ENCODE peak calls at places on chromosomes 16 and 17, in ten cellular contexts. One of them, this sample, is unnamed.

GRCh38 chr17:40362696-40363479 is 1.6 kb downstream of the GJD3 start:
- DNase-seq in fibroblast of lung: peak; percentile 72
- DNase-seq in lower leg skin: no peak
- DNase-seq in neural progenitor cell: peak; percentile 92
- DNase-seq in fibroblast of mammary gland: peak; percentile 63
- DNase-seq in A549: peak; percentile 97
- DNase-seq in astrocyte of the cerebellum: no peak
- DNase-seq in heart right ventricle: peak; percentile 69
- DNase-seq in neuronal stem cell: peak; percentile 76
- DNase-seq in left ventricle myocardium inferior: peak; percentile 58
- DNase-seq in this sample: peak; percentile 88

GRCh38 chr17:6797718-6798351 is 21.8 kb downstream of the FBXO39 start:
- DNase-seq in fibroblast of lung: no peak
- DNase-seq in lower leg skin: no peak
- DNase-seq in neural progenitor cell: no peak
- DNase-seq in fibroblast of mammary gland: peak; percentile 35
- DNase-seq in A549: no peak
- DNase-seq in astrocyte of the cerebellum: no peak
- DNase-seq in heart right ventricle: no peak
- DNase-seq in neuronal stem cell: no peak
- DNase-seq in left ventricle myocardium inferior: no peak
- DNase-seq in this sample: no peak

GRCh38 chr16:881219-882097 is 80.9 kb upstream of the GNG13 start:
- DNase-seq in fibroblast of lung: no peak
- DNase-seq in lower leg skin: no peak
- DNase-seq in neural progenitor cell: no peak
- DNase-seq in fibroblast of mammary gland: no peak
- DNase-seq in A549: no peak
- DNase-seq in astrocyte of the cerebellum: no peak
- DNase-seq in heart right ventricle: no peak
- DNase-seq in neuronal stem cell: no peak
- DNase-seq in left ventricle myocardium inferior: no peak
- DNase-seq in this sample: peak; percentile 31

GRCh38 chr16:27251561-27252205 is 16.9 kb downstream of the NSMCE1 start:
- DNase-seq in fibroblast of lung: no peak
- DNase-seq in lower leg skin: peak; percentile 8
- DNase-seq in neural progenitor cell: no peak
- DNase-seq in fibroblast of mammary gland: no peak
- DNase-seq in A549: no peak
- DNase-seq in astrocyte of the cerebellum: no peak
- DNase-seq in heart right ventricle: no peak
- DNase-seq in neuronal stem cell: no peak
- DNase-seq in left ventricle myocardium inferior: no peak
- DNase-seq in this sample: no peak

GRCh38 chr17:63675607-63676539 is 24.1 kb downstream of the LIMD2 start:
- DNase-seq in fibroblast of lung: peak; percentile 89
- DNase-seq in lower leg skin: peak; percentile 57
- DNase-seq in neural progenitor cell: no peak
- DNase-seq in fibroblast of mammary gland: peak; percentile 72
- DNase-seq in A549: no peak
- DNase-seq in astrocyte of the cerebellum: peak; percentile 90
- DNase-seq in heart right ventricle: peak; percentile 64
- DNase-seq in neuronal stem cell: no peak
- DNase-seq in left ventricle myocardium inferior: peak; percentile 65
- DNase-seq in this sample: peak; percentile 86

GRCh38 chr16:54576776-54577175 is 290.2 kb upstream of the IRX3 start:
- DNase-seq in fibroblast of lung: no peak
- DNase-seq in lower leg skin: no peak
- DNase-seq in neural progenitor cell: peak; percentile 25
- DNase-seq in fibroblast of mammary gland: no peak
- DNase-seq in A549: no peak
- DNase-seq in astrocyte of the cerebellum: no peak
- DNase-seq in heart right ventricle: no peak
- DNase-seq in neuronal stem cell: no peak
- DNase-seq in left ventricle myocardium inferior: no peak
- DNase-seq in this sample: no peak

GRCh38 chr16:51374346-51374745 is 223.3 kb upstream of the SALL1 start:
- DNase-seq in fibroblast of lung: peak; percentile 91
- DNase-seq in lower leg skin: no peak
- DNase-seq in neural progenitor cell: no peak
- DNase-seq in fibroblast of mammary gland: peak; percentile 87
- DNase-seq in A549: no peak
- DNase-seq in astrocyte of the cerebellum: peak; percentile 86
- DNase-seq in heart right ventricle: no peak
- DNase-seq in neuronal stem cell: no peak
- DNase-seq in left ventricle myocardium inferior: no peak
- DNase-seq in this sample: no peak

GRCh38 chr17:49887086-49887743 is 39.3 kb upstream of the TAC4 start:
- DNase-seq in fibroblast of lung: no peak
- DNase-seq in lower leg skin: peak; percentile 40
- DNase-seq in neural progenitor cell: no peak
- DNase-seq in fibroblast of mammary gland: no peak
- DNase-seq in A549: no peak
- DNase-seq in astrocyte of the cerebellum: no peak
- DNase-seq in heart right ventricle: no peak
- DNase-seq in neuronal stem cell: no peak
- DNase-seq in left ventricle myocardium inferior: no peak
- DNase-seq in this sample: peak; percentile 85

GRCh38 chr16:90035902-90036301 is 16.6 kb upstream of the DBNDD1 start:
- DNase-seq in fibroblast of lung: peak; percentile 30
- DNase-seq in lower leg skin: no peak
- DNase-seq in neural progenitor cell: no peak
- DNase-seq in fibroblast of mammary gland: no peak
- DNase-seq in A549: no peak
- DNase-seq in astrocyte of the cerebellum: peak; percentile 58
- DNase-seq in heart right ventricle: no peak
- DNase-seq in neuronal stem cell: no peak
- DNase-seq in left ventricle myocardium inferior: no peak
- DNase-seq in this sample: no peak

GRCh38 chr17:78878261-78878660 is 24.7 kb downstream of the CEP295NL start:
- DNase-seq in fibroblast of lung: no peak
- DNase-seq in lower leg skin: no peak
- DNase-seq in neural progenitor cell: no peak
- DNase-seq in fibroblast of mammary gland: no peak
- DNase-seq in A549: no peak
- DNase-seq in astrocyte of the cerebellum: no peak
- DNase-seq in heart right ventricle: no peak
- DNase-seq in neuronal stem cell: no peak
- DNase-seq in left ventricle myocardium inferior: no peak
- DNase-seq in this sample: no peak

GRCh38 chr16:391885-392335 is 5.1 kb upstream of the NME4 start:
- DNase-seq in fibroblast of lung: peak; percentile 80
- DNase-seq in lower leg skin: no peak
- DNase-seq in neural progenitor cell: peak; percentile 75
- DNase-seq in fibroblast of mammary gland: peak; percentile 92
- DNase-seq in A549: peak; percentile 76
- DNase-seq in astrocyte of the cerebellum: peak; percentile 43
- DNase-seq in heart right ventricle: no peak
- DNase-seq in neuronal stem cell: no peak
- DNase-seq in left ventricle myocardium inferior: no peak
- DNase-seq in this sample: no peak

GRCh38 chr17:47785538-47786123 is 36.0 kb downstream of the OSBPL7 start:
- DNase-seq in fibroblast of lung: peak; percentile 27
- DNase-seq in lower leg skin: no peak
- DNase-seq in neural progenitor cell: peak; percentile 80
- DNase-seq in fibroblast of mammary gland: peak; percentile 27
- DNase-seq in A549: no peak
- DNase-seq in astrocyte of the cerebellum: no peak
- DNase-seq in heart right ventricle: no peak
- DNase-seq in neuronal stem cell: peak; percentile 65
- DNase-seq in left ventricle myocardium inferior: no peak
- DNase-seq in this sample: no peak

GRCh38 chr16:31420037-31420436 is 8.1 kb downstream of the COX6A2 start:
- DNase-seq in fibroblast of lung: no peak
- DNase-seq in lower leg skin: no peak
- DNase-seq in neural progenitor cell: no peak
- DNase-seq in fibroblast of mammary gland: no peak
- DNase-seq in A549: no peak
- DNase-seq in astrocyte of the cerebellum: no peak
- DNase-seq in heart right ventricle: no peak
- DNase-seq in neuronal stem cell: no peak
- DNase-seq in left ventricle myocardium inferior: no peak
- DNase-seq in this sample: no peak

GRCh38 chr16:2343211-2343610 is 2.7 kb upstream of the ABCA3 start:
- DNase-seq in fibroblast of lung: no peak
- DNase-seq in lower leg skin: no peak
- DNase-seq in neural progenitor cell: no peak
- DNase-seq in fibroblast of mammary gland: no peak
- DNase-seq in A549: no peak
- DNase-seq in astrocyte of the cerebellum: no peak
- DNase-seq in heart right ventricle: no peak
- DNase-seq in neuronal stem cell: no peak
- DNase-seq in left ventricle myocardium inferior: no peak
- DNase-seq in this sample: no peak

GRCh38 chr16:84349852-84350565 is 18.3 kb upstream of the ATP2C2 start:
- DNase-seq in fibroblast of lung: no peak
- DNase-seq in lower leg skin: no peak
- DNase-seq in neural progenitor cell: peak; percentile 25
- DNase-seq in fibroblast of mammary gland: no peak
- DNase-seq in A549: no peak
- DNase-seq in astrocyte of the cerebellum: no peak
- DNase-seq in heart right ventricle: no peak
- DNase-seq in neuronal stem cell: no peak
- DNase-seq in left ventricle myocardium inferior: no peak
- DNase-seq in this sample: no peak

GRCh38 chr16:71658771-71659170 is 32.8 kb downstream of the MARVELD3 start:
- DNase-seq in fibroblast of lung: no peak
- DNase-seq in lower leg skin: no peak
- DNase-seq in neural progenitor cell: no peak
- DNase-seq in fibroblast of mammary gland: no peak
- DNase-seq in A549: no peak
- DNase-seq in astrocyte of the cerebellum: no peak
- DNase-seq in heart right ventricle: no peak
- DNase-seq in neuronal stem cell: no peak
- DNase-seq in left ventricle myocardium inferior: no peak
- DNase-seq in this sample: no peak

GRCh38 chr16:73529303-73530012 is 481.5 kb upstream of the ZFHX3 start:
- DNase-seq in fibroblast of lung: no peak
- DNase-seq in lower leg skin: no peak
- DNase-seq in neural progenitor cell: no peak
- DNase-seq in fibroblast of mammary gland: no peak
- DNase-seq in A549: no peak
- DNase-seq in astrocyte of the cerebellum: no peak
- DNase-seq in heart right ventricle: no peak
- DNase-seq in neuronal stem cell: no peak
- DNase-seq in left ventricle myocardium inferior: no peak
- DNase-seq in this sample: no peak
- H3K4me3 ChIP-seq in fibroblast of lung: no peak overlapping the region
- H3K4me3 ChIP-seq in lower leg skin: no peak overlapping the region
- H3K4me3 ChIP-seq in neural progenitor cell: no peak overlapping the region
- H3K4me3 ChIP-seq in fibroblast of mammary gland: no peak overlapping the region
- H3K4me3 ChIP-seq in A549: no peak overlapping the region
- H3K4me3 ChIP-seq in astrocyte of the cerebellum: no peak overlapping the region
- H3K4me3 ChIP-seq in heart right ventricle: no peak overlapping the region
- H3K4me3 ChIP-seq in neuronal stem cell: no peak overlapping the region
- H3K4me3 ChIP-seq in left ventricle myocardium inferior: no peak overlapping the region
- H3K4me3 ChIP-seq in this sample: no peak overlapping the region

GRCh38 chr16:74601131-74601871 is 5.6 kb downstream of the GLG1 start:
- DNase-seq in fibroblast of lung: no peak
- DNase-seq in lower leg skin: no peak
- DNase-seq in neural progenitor cell: no peak
- DNase-seq in fibroblast of mammary gland: no peak
- DNase-seq in A549: no peak
- DNase-seq in astrocyte of the cerebellum: no peak
- DNase-seq in heart right ventricle: no peak
- DNase-seq in neuronal stem cell: no peak
- DNase-seq in left ventricle myocardium inferior: no peak
- DNase-seq in this sample: no peak
- H3K4me3 ChIP-seq in fibroblast of lung: no peak overlapping the region
- H3K4me3 ChIP-seq in lower leg skin: no peak overlapping the region
- H3K4me3 ChIP-seq in neural progenitor cell: no peak overlapping the region
- H3K4me3 ChIP-seq in fibroblast of mammary gland: no peak overlapping the region
- H3K4me3 ChIP-seq in A549: no peak overlapping the region
- H3K4me3 ChIP-seq in astrocyte of the cerebellum: no peak overlapping the region
- H3K4me3 ChIP-seq in heart right ventricle: no peak overlapping the region
- H3K4me3 ChIP-seq in neuronal stem cell: no peak overlapping the region
- H3K4me3 ChIP-seq in left ventricle myocardium inferior: no peak overlapping the region
- H3K4me3 ChIP-seq in this sample: no peak overlapping the region

DNA sequence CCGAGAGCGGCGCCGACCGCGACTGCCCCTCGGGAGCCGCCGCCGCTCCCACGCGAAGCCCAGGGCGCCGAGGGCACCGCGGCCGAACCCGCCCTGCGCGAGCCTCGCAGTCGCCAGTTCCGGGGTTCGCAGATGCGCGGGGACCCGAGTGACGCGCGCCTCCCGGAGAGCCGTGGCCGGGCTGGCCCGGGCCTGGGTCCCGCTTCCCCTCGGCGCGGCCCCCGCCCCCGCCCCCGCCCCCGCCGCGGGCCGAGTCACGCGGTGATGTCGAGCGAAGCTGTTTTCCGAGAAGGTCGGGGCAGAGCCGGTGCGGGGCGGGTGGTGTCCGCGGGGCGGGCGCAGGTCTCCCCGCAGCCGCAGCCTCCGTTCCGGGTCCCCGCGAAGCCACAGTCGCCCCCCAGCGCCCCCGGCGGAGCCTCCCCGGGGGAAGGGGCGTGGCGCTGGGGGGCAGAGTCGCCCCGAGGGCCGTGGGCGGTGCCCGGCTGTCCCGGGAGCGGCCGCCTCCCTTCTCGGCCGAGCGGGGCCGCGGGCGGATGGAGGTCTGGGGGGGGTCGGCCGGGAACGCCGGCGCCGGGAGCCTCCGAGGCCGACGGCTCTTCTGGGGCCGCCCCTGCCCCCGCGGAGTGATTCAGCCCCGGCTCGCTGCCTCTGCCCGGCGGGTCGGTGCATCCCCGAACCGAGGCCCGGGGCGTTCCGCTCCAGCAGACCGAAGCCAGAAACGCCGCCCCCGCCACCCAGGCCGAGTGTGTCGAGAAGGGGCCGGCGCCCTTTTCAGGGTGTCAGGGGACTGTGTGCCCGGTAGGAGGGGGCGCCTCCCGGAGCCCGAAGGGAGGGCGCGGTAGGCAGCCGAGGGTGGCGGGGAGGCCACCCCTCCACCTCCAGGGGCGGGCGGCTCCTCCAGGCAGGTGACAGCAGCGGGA is 1.5 kb downstream of the METRNL start:
- DNase-seq in fibroblast of lung: peak; percentile 47
- DNase-seq in lower leg skin: no peak
- DNase-seq in neural progenitor cell: peak; percentile 56
- DNase-seq in fibroblast of mammary gland: no peak
- DNase-seq in A549: no peak
- DNase-seq in astrocyte of the cerebellum: no peak
- DNase-seq in heart right ventricle: no peak
- DNase-seq in neuronal stem cell: no peak
- DNase-seq in left ventricle myocardium inferior: no peak
- DNase-seq in this sample: peak; percentile 76
- H3K4me3 ChIP-seq in fibroblast of lung: peak overlapping the region; percentile 59
- H3K4me3 ChIP-seq in lower leg skin: peak overlapping the region; percentile 80
- H3K4me3 ChIP-seq in neural progenitor cell: peak overlapping the region; percentile 67
- H3K4me3 ChIP-seq in fibroblast of mammary gland: peak overlapping the region; percentile 55
- H3K4me3 ChIP-seq in A549: peak overlapping the region; percentile 77
- H3K4me3 ChIP-seq in astrocyte of the cerebellum: peak overlapping the region; percentile 61
- H3K4me3 ChIP-seq in heart right ventricle: peak overlapping the region; percentile 66
- H3K4me3 ChIP-seq in neuronal stem cell: peak overlapping the region; percentile 87
- H3K4me3 ChIP-seq in left ventricle myocardium inferior: peak overlapping the region; percentile 88
- H3K4me3 ChIP-seq in this sample: peak overlapping the region; percentile 72

DNA sequence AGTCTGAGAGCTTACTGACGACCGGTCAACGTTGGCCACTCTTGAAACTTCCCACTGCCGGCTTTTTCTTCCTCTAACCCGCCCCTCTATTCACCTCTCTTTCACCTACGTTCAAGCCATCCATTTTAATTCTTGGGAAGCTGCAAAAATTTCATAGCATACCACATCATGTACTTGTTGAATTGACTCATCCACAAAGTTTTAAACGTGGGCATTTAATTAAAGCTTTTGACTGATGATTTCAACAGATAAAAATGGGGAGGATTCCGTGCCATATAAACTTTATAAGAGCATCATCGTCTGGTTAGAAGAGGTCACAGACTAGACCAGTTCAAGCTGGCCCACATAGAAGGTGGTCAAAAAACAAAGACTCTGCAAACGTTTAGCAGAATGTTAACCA is 22.5 kb downstream of the VPS53 start:
- DNase-seq in fibroblast of lung: peak; percentile 96
- DNase-seq in lower leg skin: no peak
- DNase-seq in neural progenitor cell: no peak
- DNase-seq in fibroblast of mammary gland: peak; percentile 77
- DNase-seq in A549: no peak
- DNase-seq in astrocyte of the cerebellum: peak; percentile 66
- DNase-seq in heart right ventricle: no peak
- DNase-seq in neuronal stem cell: no peak
- DNase-seq in left ventricle myocardium inferior: no peak
- DNase-seq in this sample: no peak
- H3K4me3 ChIP-seq in fibroblast of lung: no peak overlapping the region
- H3K4me3 ChIP-seq in lower leg skin: no peak overlapping the region
- H3K4me3 ChIP-seq in neural progenitor cell: no peak overlapping the region
- H3K4me3 ChIP-seq in fibroblast of mammary gland: no peak overlapping the region
- H3K4me3 ChIP-seq in A549: no peak overlapping the region
- H3K4me3 ChIP-seq in astrocyte of the cerebellum: no peak overlapping the region
- H3K4me3 ChIP-seq in heart right ventricle: no peak overlapping the region
- H3K4me3 ChIP-seq in neuronal stem cell: no peak overlapping the region
- H3K4me3 ChIP-seq in left ventricle myocardium inferior: no peak overlapping the region
- H3K4me3 ChIP-seq in this sample: no peak overlapping the region

This sample was measured in lower lobe of right lung.